ENCODE peak calls at places on chromosomes 11 and 22, in seven cellular contexts. One of them, this sample, is unnamed.

GRCh38 chr11:111631666-111632039 is 29.4 kb downstream of the SIK2 start:
- DNase-seq in stimulated activated CD4-positive, alpha-beta T cell treated with anti-CD3 and anti-CD28 coated beads, TNF-alpha, amount 100 ng/mL, for 1 hour: no peak
- DNase-seq in HCEC 1CT: peak; percentile 84
- DNase-seq in suprapubic skin: no peak
- DNase-seq in NB4: no peak
- DNase-seq in hepatic stellate cell: peak; percentile 19
- DNase-seq in amygdala: no peak
- DNase-seq in this sample: no peak

GRCh38 chr11:36253238-36253637 is 36.0 kb downstream of the COMMD9 start:
- DNase-seq in amygdala: no peak
- DNase-seq in stimulated activated CD4-positive, alpha-beta T cell treated with anti-CD3 and anti-CD28 coated beads, TNF-alpha, amount 100 ng/mL, for 1 hour: no peak
- DNase-seq in NB4: no peak
- DNase-seq in HCEC 1CT: no peak
- DNase-seq in hepatic stellate cell: no peak
- DNase-seq in suprapubic skin: no peak
- DNase-seq in this sample: no peak

GRCh38 chr11:68202165-68202564 is 10.9 kb downstream of the KMT5B start:
- DNase-seq in stimulated activated CD4-positive, alpha-beta T cell treated with anti-CD3 and anti-CD28 coated beads, TNF-alpha, amount 100 ng/mL, for 1 hour: no peak
- DNase-seq in hepatic stellate cell: no peak
- DNase-seq in HCEC 1CT: no peak
- DNase-seq in suprapubic skin: no peak
- DNase-seq in amygdala: no peak
- DNase-seq in NB4: no peak
- DNase-seq in this sample: no peak

GRCh38 chr11:72821221-72821919 is 7.2 kb downstream of the ATG16L2 start:
- DNase-seq in hepatic stellate cell: no peak
- DNase-seq in NB4: no peak
- DNase-seq in stimulated activated CD4-positive, alpha-beta T cell treated with anti-CD3 and anti-CD28 coated beads, TNF-alpha, amount 100 ng/mL, for 1 hour: no peak
- DNase-seq in suprapubic skin: peak; percentile 75
- DNase-seq in HCEC 1CT: no peak
- DNase-seq in amygdala: no peak
- DNase-seq in this sample: no peak

GRCh38 chr11:64090811-64091516 is 55.2 kb downstream of the FLRT1 start:
- DNase-seq in HCEC 1CT: peak; percentile 22
- DNase-seq in stimulated activated CD4-positive, alpha-beta T cell treated with anti-CD3 and anti-CD28 coated beads, TNF-alpha, amount 100 ng/mL, for 1 hour: no peak
- DNase-seq in hepatic stellate cell: peak; percentile 46
- DNase-seq in suprapubic skin: no peak
- DNase-seq in NB4: peak; percentile 92
- DNase-seq in amygdala: no peak
- DNase-seq in this sample: no peak

GRCh38 chr11:62888406-62888805 is 7.7 kb downstream of the SLC3A2 start:
- DNase-seq in hepatic stellate cell: no peak
- DNase-seq in stimulated activated CD4-positive, alpha-beta T cell treated with anti-CD3 and anti-CD28 coated beads, TNF-alpha, amount 100 ng/mL, for 1 hour: no peak
- DNase-seq in suprapubic skin: no peak
- DNase-seq in NB4: no peak
- DNase-seq in amygdala: no peak
- DNase-seq in HCEC 1CT: no peak
- DNase-seq in this sample: no peak

GRCh38 chr11:74299000-74299399 is 12.4 kb downstream of the P4HA3 start:
- DNase-seq in stimulated activated CD4-positive, alpha-beta T cell treated with anti-CD3 and anti-CD28 coated beads, TNF-alpha, amount 100 ng/mL, for 1 hour: no peak
- DNase-seq in amygdala: no peak
- DNase-seq in hepatic stellate cell: no peak
- DNase-seq in HCEC 1CT: no peak
- DNase-seq in NB4: no peak
- DNase-seq in suprapubic skin: no peak
- DNase-seq in this sample: no peak

GRCh38 chr11:45805305-45806071 is 539 bp downstream of the SLC35C1 start:
- DNase-seq in suprapubic skin: peak; percentile 75
- DNase-seq in stimulated activated CD4-positive, alpha-beta T cell treated with anti-CD3 and anti-CD28 coated beads, TNF-alpha, amount 100 ng/mL, for 1 hour: no peak
- DNase-seq in amygdala: no peak
- DNase-seq in hepatic stellate cell: peak; percentile 76
- DNase-seq in HCEC 1CT: peak; percentile 49
- DNase-seq in NB4: peak; percentile 60
- DNase-seq in this sample: peak; percentile 89

GRCh38 chr11:133964946-133965632 is 8.3 kb upstream of the IGSF9B start:
- DNase-seq in amygdala: no peak
- DNase-seq in HCEC 1CT: no peak
- DNase-seq in suprapubic skin: no peak
- DNase-seq in NB4: peak; percentile 44
- DNase-seq in stimulated activated CD4-positive, alpha-beta T cell treated with anti-CD3 and anti-CD28 coated beads, TNF-alpha, amount 100 ng/mL, for 1 hour: no peak
- DNase-seq in hepatic stellate cell: no peak
- DNase-seq in this sample: no peak

GRCh38 chr11:80529722-80530121 is 1088.9 kb upstream of the TENM4 start:
- DNase-seq in amygdala: no peak
- DNase-seq in hepatic stellate cell: no peak
- DNase-seq in NB4: no peak
- DNase-seq in stimulated activated CD4-positive, alpha-beta T cell treated with anti-CD3 and anti-CD28 coated beads, TNF-alpha, amount 100 ng/mL, for 1 hour: no peak
- DNase-seq in suprapubic skin: no peak
- DNase-seq in HCEC 1CT: no peak
- DNase-seq in this sample: no peak

GRCh38 chr11:19374189-19374588 is 133.4 kb upstream of the E2F8 start:
- DNase-seq in hepatic stellate cell: peak; percentile 90
- DNase-seq in NB4: peak; percentile 28
- DNase-seq in amygdala: no peak
- DNase-seq in HCEC 1CT: peak; percentile 99
- DNase-seq in suprapubic skin: peak; percentile 71
- DNase-seq in stimulated activated CD4-positive, alpha-beta T cell treated with anti-CD3 and anti-CD28 coated beads, TNF-alpha, amount 100 ng/mL, for 1 hour: no peak
- DNase-seq in this sample: no peak

GRCh38 chr11:69449320-69450063 is 32.0 kb upstream of the LINC01488 start:
- DNase-seq in stimulated activated CD4-positive, alpha-beta T cell treated with anti-CD3 and anti-CD28 coated beads, TNF-alpha, amount 100 ng/mL, for 1 hour: no peak
- DNase-seq in NB4: peak; percentile 88
- DNase-seq in suprapubic skin: peak; percentile 87
- DNase-seq in amygdala: no peak
- DNase-seq in HCEC 1CT: no peak
- DNase-seq in hepatic stellate cell: peak; percentile 90
- DNase-seq in this sample: no peak

GRCh38 chr11:40514124-40514523 is 945.3 kb downstream of the LRRC4C start:
- DNase-seq in suprapubic skin: no peak
- DNase-seq in amygdala: no peak
- DNase-seq in HCEC 1CT: peak; percentile 2
- DNase-seq in stimulated activated CD4-positive, alpha-beta T cell treated with anti-CD3 and anti-CD28 coated beads, TNF-alpha, amount 100 ng/mL, for 1 hour: no peak
- DNase-seq in hepatic stellate cell: no peak
- DNase-seq in NB4: no peak
- DNase-seq in this sample: no peak

GRCh38 chr22:41368543-41368817 is 13.3 kb upstream of the TEF start:
- DNase-seq in stimulated activated CD4-positive, alpha-beta T cell treated with anti-CD3 and anti-CD28 coated beads, TNF-alpha, amount 100 ng/mL, for 1 hour: no peak
- DNase-seq in suprapubic skin: no peak
- DNase-seq in hepatic stellate cell: no peak
- DNase-seq in amygdala: no peak
- DNase-seq in NB4: no peak
- DNase-seq in HCEC 1CT: no peak
- DNase-seq in this sample: no peak

GRCh38 chr11:96215094-96215782 is 127.8 kb downstream of the MAML2 start:
- DNase-seq in amygdala: no peak
- DNase-seq in NB4: peak; percentile 72
- DNase-seq in stimulated activated CD4-positive, alpha-beta T cell treated with anti-CD3 and anti-CD28 coated beads, TNF-alpha, amount 100 ng/mL, for 1 hour: no peak
- DNase-seq in HCEC 1CT: peak; percentile 71
- DNase-seq in hepatic stellate cell: no peak
- DNase-seq in suprapubic skin: no peak
- DNase-seq in this sample: no peak

GRCh38 chr11:35580397-35580781 is 37.9 kb upstream of the FJX1 start:
- DNase-seq in amygdala: no peak
- DNase-seq in NB4: no peak
- DNase-seq in stimulated activated CD4-positive, alpha-beta T cell treated with anti-CD3 and anti-CD28 coated beads, TNF-alpha, amount 100 ng/mL, for 1 hour: no peak
- DNase-seq in suprapubic skin: no peak
- DNase-seq in HCEC 1CT: no peak
- DNase-seq in hepatic stellate cell: no peak
- DNase-seq in this sample: no peak

GRCh38 chr11:25981998-25982397 is 349.9 kb upstream of the ANO3 start:
- DNase-seq in hepatic stellate cell: peak; percentile 12
- DNase-seq in suprapubic skin: no peak
- DNase-seq in amygdala: no peak
- DNase-seq in NB4: peak; percentile 48
- DNase-seq in stimulated activated CD4-positive, alpha-beta T cell treated with anti-CD3 and anti-CD28 coated beads, TNF-alpha, amount 100 ng/mL, for 1 hour: no peak
- DNase-seq in HCEC 1CT: peak; percentile 79
- DNase-seq in this sample: no peak

GRCh38 chr11:15629690-15630321 is 515.1 kb downstream of the INSC start:
- DNase-seq in hepatic stellate cell: no peak
- DNase-seq in NB4: peak; percentile 43
- DNase-seq in HCEC 1CT: no peak
- DNase-seq in suprapubic skin: no peak
- DNase-seq in stimulated activated CD4-positive, alpha-beta T cell treated with anti-CD3 and anti-CD28 coated beads, TNF-alpha, amount 100 ng/mL, for 1 hour: no peak
- DNase-seq in amygdala: no peak
- DNase-seq in this sample: no peak